ENCODE peak calls at places on chromosomes 5 and 9, in eight cellular contexts. C is adipocyte, Z is neural progenitor cell, H is mammary epithelial cell, E is H9, N is neuronal stem cell, L is fibroblast of lung, F is SK-N-SH. A is an unnamed sample. For H3K9me3, the result is how much of the 10 kb centered on the place peaks cover.

GRCh38 chr5:127739807-127740384 is 36.7 kb downstream of the CCDC192 start:
- DNase-seq in N (no peak), L (no peak), C (no peak), F (no peak), Z (no peak), H (no peak), E (no peak), A (no peak)

GRCh38 chr9:132842124-132843005 is 35.7 kb downstream of the AK8 start:
- DNase-seq in C (no peak), F (no peak), Z (no peak), E (no peak), L (no peak), N (no peak), H (no peak), A (no peak)

GRCh38 chr5:91272858-91273257 is 110.3 kb downstream of the ARRDC3 start:
- DNase-seq in H (no peak), N (no peak), F (no peak), E (no peak), Z (no peak), L (no peak), C (no peak), A (no peak)

GRCh38 chr9:16363073-16363781 is 507.2 kb downstream of the BNC2 start:
- DNase-seq in Z (no peak), C (no peak), H (no peak), E (peak), L (no peak), N (no peak), F (no peak), A (no peak)

GRCh38 chr9:17280350-17281012 is 145.6 kb downstream of the CNTLN start:
- DNase-seq in Z (no peak), H (no peak), N (no peak), F (no peak), E (no peak), L (peak), C (peak), A (no peak)

GRCh38 chr5:149227168-149227826 is 44.4 kb upstream of the AFAP1L1 start:
- DNase-seq in F (no peak), L (no peak), C (peak), N (no peak), E (no peak), Z (no peak), H (peak), A (no peak)

GRCh38 chr9:136605966-136606365 is 56.8 kb upstream of the EGFL7 start:
- DNase-seq in L (no peak), E (no peak), C (no peak), F (no peak), H (no peak), N (no peak), Z (no peak), A (no peak)

GRCh38 chr5:1537166-1538154 is 13.7 kb upstream of the LPCAT1 start:
- DNase-seq in N (no peak), H (no peak), E (peak), C (no peak), Z (no peak), F (no peak), L (no peak), A (no peak)

GRCh38 chr5:17182494-17182893 is 34.9 kb upstream of the BASP1 start:
- DNase-seq in F (no peak), Z (no peak), L (no peak), N (no peak), E (no peak), H (peak), C (no peak), A (no peak)

GRCh38 chr9:120875954-120876841 is 790 bp downstream of the PHF19 start:
- DNase-seq in Z (peak), H (peak), F (peak), L (peak), N (peak), E (peak), C (peak), A (peak)

GRCh38 chr5:6404129-6404528 is 25.8 kb upstream of the MED10 start:
- DNase-seq in H (peak), E (no peak), L (no peak), C (no peak), Z (no peak), N (no peak), F (no peak), A (no peak)

GRCh38 chr9:126885089-126885753 is 24.8 kb downstream of the ZBTB34 start:
- DNase-seq in N (no peak), Z (no peak), H (no peak), F (no peak), E (no peak), L (peak), C (no peak), A (no peak)

GRCh38 chr5:34892414-34892813 is 22.9 kb downstream of the RAD1 start:
- DNase-seq in Z (no peak), C (no peak), E (no peak), L (no peak), N (no peak), F (no peak), H (no peak), A (no peak)

DNA sequence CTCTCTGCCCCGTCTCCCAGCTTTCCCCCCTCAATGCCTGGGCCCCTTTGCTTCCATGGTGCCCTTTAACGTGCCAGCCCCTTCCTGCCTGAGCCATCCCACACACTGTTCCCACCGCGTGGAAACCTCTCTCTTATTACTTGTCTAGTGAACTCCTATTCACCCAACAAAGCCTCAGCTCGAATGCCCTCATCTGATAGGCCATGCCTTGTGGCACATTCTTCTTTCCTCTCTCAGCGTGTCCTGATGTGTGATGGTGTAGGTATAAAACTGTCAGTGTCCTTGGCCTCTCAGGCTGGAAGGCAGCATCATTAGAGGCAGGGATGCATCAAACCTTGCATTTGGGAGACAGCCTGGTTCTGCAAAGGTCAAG is 152.3 kb downstream of the OLFM1 start:
- DNase-seq in E (no peak), N (no peak), C (no peak), Z (no peak), L (no peak), F (no peak), H (no peak), A (no peak)
- H3K9ac ChIP-seq in E (no peak), N (no peak), C (no peak), Z (no peak), L (no peak), F (no peak), H (no peak), A (no peak)

GRCh38 chr9:129362287-129363098 is 184.4 kb upstream of the IER5L start:
- DNase-seq in C (no peak), F (peak), H (peak), N (no peak), E (no peak), Z (no peak), L (no peak), A (no peak)
- H3K9me3 ChIP-seq in C (under half), F (under half), H (under half), N (under half), E (under half), Z (under half), L (under half), A (under half)

GRCh38 chr5:57111993-57112392 is 61.9 kb upstream of the GPBP1 start:
- DNase-seq in N (no peak), H (no peak), E (no peak), L (no peak), F (no peak), Z (no peak), C (no peak), A (peak)
- H3K9ac ChIP-seq in N (no peak), H (no peak), E (no peak), L (no peak), F (no peak), Z (no peak), C (no peak), A (no peak)

DNA sequence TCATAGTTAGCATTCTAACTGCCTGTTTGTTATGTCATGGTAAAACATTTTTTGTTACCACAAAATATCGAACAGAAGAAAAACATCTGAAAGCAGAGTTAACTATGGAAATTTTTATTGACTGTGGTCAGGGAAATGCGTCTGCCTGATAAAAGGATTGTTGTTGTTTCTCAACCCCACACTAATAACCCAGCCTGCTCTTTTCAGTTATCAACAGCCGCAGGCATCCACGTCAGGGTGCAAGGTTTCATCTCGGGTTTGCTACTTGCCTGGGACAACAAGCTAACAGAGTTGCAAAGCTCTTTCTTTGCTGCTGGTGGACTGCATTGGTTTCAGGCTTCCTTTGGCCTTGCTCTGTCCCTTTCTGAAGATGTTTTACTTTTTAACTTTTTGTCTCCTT is 969.2 kb downstream of the CDH18 start:
- DNase-seq in F (no peak), Z (no peak), C (peak), N (no peak), E (no peak), H (no peak), L (no peak), A (no peak)
- H3K9me3 ChIP-seq in F (under half), Z (under half), C (under half), N (under half), E (under half), H (under half), L (under half), A (under half)

GRCh38 chr5:138876811-138877210 is 1.7 kb upstream of the LRRTM2 start:
- DNase-seq in E (no peak), F (no peak), C (no peak), N (no peak), L (no peak), Z (no peak), H (no peak), A (no peak)

GRCh38 chr5:138873886-138874200 is 1.3 kb downstream of the LRRTM2 start:
- DNase-seq in L (no peak), F (peak), E (no peak), Z (no peak), H (no peak), C (no peak), N (no peak), A (no peak)

GRCh38 chr5:138874771-138875628 is at the start of gene LRRTM2:
- DNase-seq in Z (peak), F (peak), N (no peak), H (peak), E (no peak), C (peak), L (peak), A (no peak)

GRCh38 chr5:138873096-138873885 is 1.8 kb downstream of the LRRTM2 start:
- DNase-seq in L (no peak), H (peak), Z (no peak), N (no peak), C (no peak), E (no peak), F (no peak), A (no peak)

DNA sequence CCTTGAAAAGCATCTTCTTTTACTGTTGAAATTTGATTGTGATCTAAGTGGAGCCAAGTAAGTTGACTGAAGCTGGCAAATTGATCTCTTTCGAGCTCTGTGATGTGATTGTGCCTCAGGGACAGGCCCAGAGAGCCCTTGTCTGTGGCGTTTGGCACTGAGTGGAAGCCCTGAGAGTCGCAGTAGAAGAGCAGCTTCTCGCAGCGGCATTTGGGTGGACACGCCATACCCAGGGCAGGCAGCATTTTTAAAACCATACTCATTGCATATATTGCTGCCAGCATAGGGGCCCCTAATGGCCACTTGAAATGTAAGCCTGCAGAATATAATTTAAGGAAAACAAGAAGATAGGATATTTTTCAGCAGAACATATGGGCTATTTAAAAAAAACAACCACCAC is 894 bp downstream of the LRRTM2 start:
- DNase-seq in N (no peak), H (peak), E (no peak), F (peak), L (peak), C (peak), Z (no peak), A (no peak)
- H3K9ac ChIP-seq in N (no peak), H (peak), E (no peak), F (peak), L (no peak), C (no peak), Z (no peak), A (no peak)

GRCh38 chr5:104187656-104188055 is 625.1 kb upstream of the NUDT12 start:
- DNase-seq in Z (no peak), C (no peak), E (no peak), H (no peak), F (no peak), L (no peak), N (no peak), A (no peak)

GRCh38 chr5:104189031-104189430 is 626.4 kb upstream of the NUDT12 start:
- DNase-seq in Z (no peak), L (peak), H (peak), E (no peak), C (peak), N (no peak), F (no peak), A (no peak)

GRCh38 chr5:104186510-104186909 is 623.9 kb upstream of the NUDT12 start:
- DNase-seq in N (no peak), C (no peak), E (no peak), H (no peak), L (no peak), Z (no peak), F (no peak), A (no peak)

GRCh38 chr5:104184264-104184663 is 621.7 kb upstream of the NUDT12 start:
- DNase-seq in F (no peak), E (no peak), C (peak), L (no peak), Z (no peak), N (no peak), H (no peak), A (no peak)

DNA sequence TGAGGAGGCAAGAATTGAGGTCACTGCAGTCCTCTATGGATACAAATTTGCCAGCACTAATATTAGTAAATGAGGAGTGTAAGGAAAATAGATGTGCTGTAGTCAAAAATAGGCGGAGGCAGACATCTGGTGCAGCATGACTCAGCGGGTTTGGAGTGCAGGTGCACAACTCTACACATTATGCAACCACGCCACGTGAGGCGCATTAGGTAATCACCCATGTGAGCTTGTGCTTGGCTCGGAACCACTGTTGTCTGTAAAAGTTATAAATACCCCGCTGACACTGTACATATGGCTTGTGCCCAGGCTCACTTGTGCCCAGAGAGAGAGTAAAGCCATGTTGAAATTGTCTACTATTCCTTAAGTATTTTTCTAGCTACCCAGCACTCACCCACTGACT is 623.5 kb upstream of the NUDT12 start:
- DNase-seq in L (no peak), Z (peak), H (peak), N (no peak), E (no peak), C (no peak), F (no peak), A (no peak)
- H3K9me3 ChIP-seq in L (under half), Z (under half), H (under half), N (under half), E (under half), C (under half), F (under half), A (under half)

DNA sequence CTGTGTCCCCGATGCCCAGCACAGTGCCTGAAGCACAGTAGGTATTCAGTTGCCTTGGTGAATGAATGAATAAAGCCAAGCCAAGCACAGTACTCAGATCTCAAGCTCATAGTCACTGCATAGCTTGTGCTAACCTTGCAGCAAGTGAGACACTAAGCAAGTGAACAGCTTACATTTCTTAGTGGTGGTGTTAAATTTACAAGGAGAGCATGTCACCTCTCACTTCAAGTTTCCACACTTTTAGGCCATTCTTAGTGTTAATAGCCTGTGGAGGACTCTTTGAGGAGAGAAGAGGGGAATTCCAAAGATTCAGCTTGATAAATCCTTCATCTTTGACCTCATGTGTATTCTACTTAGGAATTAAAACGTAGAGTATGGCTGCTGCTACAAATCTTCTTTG is 104.7 kb downstream of the C9orf152 start:
- DNase-seq in F (no peak), C (no peak), E (no peak), Z (no peak), H (no peak), L (no peak), N (no peak), A (no peak)
- H3K9ac ChIP-seq in F (no peak), C (no peak), E (no peak), Z (no peak), H (no peak), L (no peak), N (no peak), A (no peak)

DNA sequence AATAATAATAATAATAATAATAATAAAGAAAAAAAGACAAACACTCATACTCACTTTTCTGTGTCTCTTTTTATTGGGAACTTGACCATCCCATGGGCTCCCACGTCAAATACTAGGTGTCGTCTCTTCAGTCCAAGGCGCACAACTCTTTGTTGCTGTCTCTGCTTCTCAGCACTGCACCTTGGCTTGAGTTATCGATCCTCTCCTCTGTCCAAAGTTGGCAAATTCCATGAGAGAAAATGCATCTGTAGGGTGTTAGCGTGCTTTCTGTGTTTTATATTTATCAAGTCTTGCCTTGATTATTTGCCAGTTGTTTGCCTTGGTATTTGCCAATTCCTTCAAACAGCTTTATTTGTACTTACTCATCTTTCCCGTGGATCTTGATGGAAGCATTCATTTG is 653.7 kb downstream of the CDH18 start:
- DNase-seq in N (no peak), L (no peak), E (no peak), Z (no peak), F (no peak), H (no peak), C (no peak), A (no peak)
- H3K9me3 ChIP-seq in N (under half), L (under half), E (under half), Z (under half), F (under half), H (under half), C (under half), A (under half)

DNA sequence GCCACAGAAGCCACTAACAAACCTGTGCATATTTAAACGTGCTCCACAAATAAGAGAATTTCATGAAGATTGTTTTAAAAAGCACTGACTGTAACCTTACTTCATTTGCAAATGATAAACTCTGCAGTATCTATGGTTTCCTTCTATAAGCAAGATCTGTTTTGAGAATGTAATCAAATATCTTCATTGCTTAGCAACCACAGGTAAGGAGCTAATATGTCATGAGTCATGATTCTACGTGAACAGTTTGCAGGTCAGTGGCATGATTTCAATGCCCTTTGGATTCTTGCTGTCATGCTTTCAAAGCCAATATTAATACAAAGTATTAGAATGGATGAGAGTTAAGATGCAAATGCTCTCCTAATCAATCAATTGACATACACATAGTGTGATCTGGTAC is 325.0 kb downstream of the EDIL3 start:
- DNase-seq in H (peak), N (no peak), E (no peak), F (no peak), C (no peak), L (no peak), Z (no peak), A (no peak)
- H3K9ac ChIP-seq in H (no peak), N (no peak), E (no peak), F (no peak), C (no peak), L (no peak), Z (no peak), A (no peak)

A was measured in colonic mucosa.